ENCODE peak calls at places on chromosomes 4 and X, in nine cellular contexts. K is A549, C is brain microvascular endothelial cell, G is CD14-positive monocyte, D is cardiac muscle cell, F is sigmoid colon, R is B cell, J is nephron progenitor cell, S is fibroblast of lung. Z is an unnamed sample.

GRCh38 chr4:124589827-124590226 is 122.7 kb downstream of the ANKRD50 start:
- DNase-seq in D (no peak), C (no peak), K (no peak), R (no peak), J (no peak), F (no peak), G (no peak), S (no peak), Z (no peak)

GRCh38 chr4:135371137-135371536 is 1169.5 kb upstream of the PABPC4L start:
- DNase-seq in D (no peak), R (no peak), S (no peak), C (no peak), G (no peak), J (peak; percentile 22), F (no peak), K (no peak), Z (peak; percentile 15)

GRCh38 chrX:7514871-7515599 is 327.9 kb upstream of the VCX start:
- DNase-seq in G (no peak), R (no peak), F (no peak), K (no peak), D (no peak), S (no peak), J (no peak), C (peak; percentile 36), Z (no peak)

GRCh38 chr4:116058129-116058528 is 944.7 kb upstream of the NDST4 start:
- DNase-seq in K (no peak), F (no peak), G (no peak), D (no peak), S (no peak), C (no peak), J (no peak), R (no peak), Z (no peak)

GRCh38 chr4:174714393-174715211 is 114.4 kb downstream of the GLRA3 start:
- DNase-seq in C (peak; percentile 49), S (peak; percentile 47), F (peak; percentile 66), D (peak; percentile 53), R (peak; percentile 14), J (peak; percentile 50), G (no peak), K (peak; percentile 73), Z (peak; percentile 24)

GRCh38 chr4:179595671-179596410 is 2153.6 kb upstream of the AGA start:
- DNase-seq in R (no peak), S (peak; percentile 98), G (no peak), D (no peak), J (no peak), K (no peak), C (peak; percentile 75), F (no peak), Z (no peak)

GRCh38 chr4:160364217-160364616 is 1261.3 kb downstream of the RAPGEF2 start:
- DNase-seq in J (no peak), C (no peak), R (no peak), K (no peak), F (no peak), D (no peak), S (no peak), G (no peak), Z (no peak)

GRCh38 chr4:102285831-102286230 is 59.5 kb downstream of the SLC39A8 start:
- DNase-seq in R (no peak), C (no peak), F (no peak), J (no peak), K (no peak), G (no peak), S (peak; percentile 26), D (no peak), Z (no peak)

GRCh38 chr4:74516321-74516720 is 71.4 kb downstream of the AREG start:
- DNase-seq in C (no peak), F (no peak), R (no peak), K (no peak), J (no peak), S (peak; percentile 61), D (no peak), G (no peak), Z (no peak)

GRCh38 chr4:73777612-73778011 is 37.2 kb downstream of the CXCL8 start:
- DNase-seq in F (no peak), J (no peak), D (no peak), S (peak; percentile 20), K (no peak), R (no peak), G (no peak), C (peak; percentile 24), Z (no peak)

GRCh38 chrX:84108589-84108988 is 79.4 kb downstream of the RPS6KA6 start:
- DNase-seq in G (no peak), J (no peak), F (no peak), K (no peak), R (no peak), S (no peak), D (no peak), C (no peak), Z (no peak)

GRCh38 chr4:188987011-188987410 is 847.8 kb downstream of the TRIML1 start:
- DNase-seq in J (no peak), G (no peak), K (no peak), R (no peak), C (no peak), D (no peak), F (no peak), S (no peak), Z (no peak)

GRCh38 chr4:32519060-32519459 is 1798.9 kb downstream of the PCDH7 start:
- DNase-seq in C (no peak), G (no peak), J (no peak), R (no peak), F (no peak), S (peak; percentile 65), K (no peak), D (no peak), Z (no peak)

GRCh38 chrX:45322382-45322781 is 121.7 kb upstream of the DIPK2B start:
- DNase-seq in K (peak; percentile 81), S (peak; percentile 87), R (peak; percentile 3), D (peak; percentile 35), J (peak; percentile 1), F (peak; percentile 64), C (peak; percentile 61), G (no peak), Z (peak; percentile 23)

GRCh38 chr4:147843162-147843561 is 111.3 kb downstream of the ARHGAP10 start:
- DNase-seq in J (peak; percentile 26), R (no peak), S (no peak), G (no peak), K (peak; percentile 30), C (no peak), D (no peak), F (no peak), Z (peak; percentile 43)

GRCh38 chr4:53895137-53895536 is 169.3 kb downstream of the CHIC2 start:
- DNase-seq in C (no peak), G (no peak), J (no peak), D (no peak), K (no peak), S (no peak), F (no peak), R (no peak), Z (no peak)

GRCh38 chr4:152780267-152780811 is 585 bp downstream of the ARFIP1 start:
- DNase-seq in R (no peak), F (no peak), C (peak; percentile 9), S (no peak), J (peak; percentile 25), K (no peak), D (no peak), G (no peak), Z (no peak)

DNA sequence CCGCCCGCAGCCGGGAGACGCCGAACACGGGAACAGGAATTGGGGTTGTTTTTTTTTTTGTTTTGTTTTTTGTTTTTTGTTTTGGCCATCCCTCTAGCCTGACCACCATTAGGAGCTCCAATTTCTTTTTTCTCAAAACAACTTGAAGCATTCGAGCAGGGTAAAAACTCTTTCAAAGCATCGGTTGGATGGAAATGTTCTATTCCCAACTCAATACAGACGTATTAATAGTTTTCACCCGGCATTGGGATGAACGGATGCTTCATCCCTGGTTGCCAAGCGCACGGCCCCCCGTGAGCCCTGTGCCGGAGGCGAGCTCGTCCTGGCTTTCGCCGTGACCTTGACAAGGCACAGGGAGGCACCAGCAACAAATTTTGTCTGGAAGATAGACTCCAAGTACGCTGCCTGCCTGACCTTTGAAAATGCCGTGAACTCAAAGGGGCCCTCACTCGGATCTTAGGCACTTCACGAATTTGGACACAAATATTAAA is 352 bp upstream of the MAP3K15 start:
- DNase-seq in R (no peak), C (no peak), J (no peak), K (peak; percentile 10), S (no peak), D (no peak), G (no peak), F (no peak), Z (no peak)
- TF ChIP-seq CTCF in R (peak; percentile 27), C (peak; percentile 1), J (no peak), K (no peak), S (no peak), D (no peak), G (no peak), F (no peak), Z (peak; percentile 58)

GRCh38 chrX:104309169-104309568 is 54.4 kb upstream of the ESX1 start:
- DNase-seq in F (no peak), S (no peak), J (no peak), R (no peak), K (no peak), C (no peak), G (no peak), D (no peak), Z (no peak)
- TF ChIP-seq CTCF in F (no peak), S (no peak), J (no peak), R (no peak), K (no peak), C (peak; percentile 48), G (no peak), D (peak; percentile 10), Z (no peak)

GRCh38 chrX:73468376-73468775 is 21.5 kb downstream of the CDX4 start:
- DNase-seq in K (no peak), S (no peak), J (no peak), C (no peak), G (no peak), R (no peak), F (no peak), D (no peak), Z (no peak)
- TF ChIP-seq CTCF in K (no peak), S (no peak), J (no peak), C (no peak), G (no peak), R (no peak), F (no peak), D (no peak), Z (no peak)

DNA sequence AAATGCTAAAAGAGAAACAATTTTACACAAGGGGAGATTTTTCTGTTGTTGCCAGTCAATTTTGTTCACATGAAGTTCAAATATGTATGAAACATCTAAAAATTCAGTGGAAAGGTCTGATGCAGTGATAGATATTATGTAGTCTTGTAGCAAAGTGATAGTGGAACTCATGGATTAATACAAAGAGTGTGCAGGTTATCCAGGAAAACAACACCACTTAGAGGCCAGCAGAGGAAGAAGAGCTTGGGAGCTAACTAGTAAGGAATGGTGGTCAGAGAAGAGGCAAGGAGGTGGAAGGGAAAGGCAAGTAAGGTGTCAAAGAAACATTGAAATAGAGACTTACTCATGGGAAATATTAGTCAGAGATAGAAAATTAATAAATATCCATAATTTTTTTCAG is 395.6 kb downstream of the MAPK10 start:
- DNase-seq in G (no peak), R (no peak), D (no peak), J (no peak), S (peak; percentile 6), C (no peak), F (no peak), K (peak; percentile 23), Z (no peak)
- TF ChIP-seq CTCF in G (no peak), R (no peak), D (no peak), J (no peak), S (peak; percentile 20), C (peak; percentile 31), F (no peak), K (peak; percentile 39), Z (no peak)

Z was measured in activated CD8-positive, alpha-beta T cell treated with anti-CD3 and anti-CD28 coated beads for 36 hours.